ENCODE peak calls at places on chromosome 1, in five cellular contexts. G is HEK293T, B is cardiac fibroblast, D is GM23338, V is skeletal muscle cell. W is an unnamed sample.

GRCh38 chr1:94265011-94265422 is 27.6 kb upstream of the ARHGAP29 start:
- DNase-seq in G (no peak), B (peak; percentile 39), D (no peak), V (no peak), W (no peak)

GRCh38 chr1:12553963-12554362 is 64.0 kb downstream of the DHRS3 start:
- DNase-seq in G (peak; percentile 48), B (no peak), D (no peak), V (no peak), W (no peak)

GRCh38 chr1:17719874-17720273 is 35.3 kb upstream of the ACTL8 start:
- DNase-seq in G (no peak), B (peak; percentile 11), D (no peak), V (no peak), W (peak; percentile 44)

GRCh38 chr1:213087911-213088310 is 36.9 kb downstream of the RPS6KC1 start:
- DNase-seq in G (no peak), B (no peak), D (no peak), V (no peak), W (no peak)

GRCh38 chr1:16147615-16147926 is 8.3 kb downstream of the EPHA2 start:
- DNase-seq in G (no peak), B (no peak), D (no peak), V (no peak), W (no peak)

GRCh38 chr1:243849089-243850012 is 692 bp downstream of the AKT3 start:
- DNase-seq in G (peak; percentile 58), B (peak; percentile 77), D (peak; percentile 78), V (peak; percentile 26), W (peak; percentile 69)

GRCh38 chr1:211833174-211833820 is 2.7 kb upstream of the LPGAT1 start:
- DNase-seq in G (no peak), B (no peak), D (no peak), V (no peak), W (no peak)

GRCh38 chr1:200411406-200412257 is 1.8 kb upstream of the ZNF281 start:
- DNase-seq in G (no peak), B (no peak), D (peak; percentile 94), V (no peak), W (no peak)

GRCh38 chr1:115674011-115674410 is 32.2 kb downstream of the VANGL1 start:
- DNase-seq in G (no peak), B (no peak), D (no peak), V (no peak), W (no peak)

GRCh38 chr1:21706151-21706835 is 37.1 kb upstream of the RAP1GAP start:
- DNase-seq in G (no peak), B (peak; percentile 39), D (peak; percentile 75), V (peak; percentile 10), W (peak; percentile 43)

GRCh38 chr1:10727703-10728348 is 68.6 kb downstream of the CASZ1 start:
- DNase-seq in G (no peak), B (no peak), D (no peak), V (no peak), W (no peak)

GRCh38 chr1:26696645-26697440 is 1.0 kb downstream of the ARID1A start:
- DNase-seq in G (no peak), B (peak; percentile 17), D (no peak), V (no peak), W (peak; percentile 16)